ENCODE peak calls at places on chromosomes 1 and 21, in seven cellular contexts. V is astrocyte of the spinal cord, Y is GM06990, K is esophagus squamous epithelium, U is adrenal gland, S is colonic mucosa, D is fibroblast of lung. G is an unnamed sample.

GRCh38 chr1:168082008-168082876 is 54.5 kb downstream of the GPR161 start:
- DNase-seq in V (peak), Y (peak), K (no peak), U (peak), S (peak), D (peak), G (peak)

GRCh38 chr1:225896937-225897549 is 8.1 kb upstream of the LEFTY1 start:
- DNase-seq in V (no peak), Y (peak), K (no peak), U (no peak), S (peak), D (no peak), G (no peak)

GRCh38 chr21:41477641-41478318 is 30.2 kb downstream of the TMPRSS2 start:
- DNase-seq in V (peak), Y (no peak), K (no peak), U (no peak), S (no peak), D (peak), G (no peak)

GRCh38 chr1:220990417-220991337 is 111.4 kb downstream of the HLX start:
- DNase-seq in V (peak), Y (no peak), K (no peak), U (no peak), S (no peak), D (peak), G (peak)

GRCh38 chr21:35189077-35189863 is 140.2 kb upstream of the RUNX1 start:
- DNase-seq in V (peak), Y (peak), K (no peak), U (no peak), S (no peak), D (peak), G (peak)

GRCh38 chr1:18482721-18483425 is 2.1 kb downstream of the KLHDC7A start:
- DNase-seq in V (no peak), Y (no peak), K (no peak), U (no peak), S (no peak), D (no peak), G (no peak)

GRCh38 chr1:3910769-3911520 is 10.9 kb upstream of the C1orf174 start:
- DNase-seq in V (peak), Y (peak), K (no peak), U (peak), S (peak), D (peak), G (peak)

GRCh38 chr1:225573216-225573615 is 79.7 kb downstream of the ENAH start:
- DNase-seq in V (peak), Y (no peak), K (no peak), U (no peak), S (no peak), D (no peak), G (no peak)

GRCh38 chr1:175206687-175207086 is 14.1 kb upstream of the KIAA0040 start:
- DNase-seq in V (no peak), Y (no peak), K (no peak), U (no peak), S (no peak), D (no peak), G (peak)

GRCh38 chr1:151720190-151720953 is 950 bp upstream of the RIIAD1 start:
- DNase-seq in V (peak), Y (no peak), K (no peak), U (no peak), S (no peak), D (peak), G (peak)

GRCh38 chr1:91057784-91058183 is 35.9 kb upstream of the ZNF644 start:
- DNase-seq in V (no peak), Y (no peak), K (no peak), U (no peak), S (no peak), D (no peak), G (no peak)

GRCh38 chr1:91440845-91441244 is 36.2 kb upstream of the HFM1 start:
- DNase-seq in V (peak), Y (no peak), K (no peak), U (no peak), S (no peak), D (peak), G (peak)

GRCh38 chr1:42075179-42075578 is 78.0 kb upstream of the GUCA2B start:
- DNase-seq in V (no peak), Y (no peak), K (no peak), U (no peak), S (no peak), D (no peak), G (no peak)

GRCh38 chr21:46220275-46220810 is 8.2 kb downstream of the LSS start:
- DNase-seq in V (no peak), Y (no peak), K (no peak), U (no peak), S (no peak), D (no peak), G (no peak)

GRCh38 chr1:8394456-8395321 is 76.8 kb downstream of the SLC45A1 start:
- DNase-seq in V (peak), Y (no peak), K (no peak), U (no peak), S (no peak), D (peak), G (peak)

DNA sequence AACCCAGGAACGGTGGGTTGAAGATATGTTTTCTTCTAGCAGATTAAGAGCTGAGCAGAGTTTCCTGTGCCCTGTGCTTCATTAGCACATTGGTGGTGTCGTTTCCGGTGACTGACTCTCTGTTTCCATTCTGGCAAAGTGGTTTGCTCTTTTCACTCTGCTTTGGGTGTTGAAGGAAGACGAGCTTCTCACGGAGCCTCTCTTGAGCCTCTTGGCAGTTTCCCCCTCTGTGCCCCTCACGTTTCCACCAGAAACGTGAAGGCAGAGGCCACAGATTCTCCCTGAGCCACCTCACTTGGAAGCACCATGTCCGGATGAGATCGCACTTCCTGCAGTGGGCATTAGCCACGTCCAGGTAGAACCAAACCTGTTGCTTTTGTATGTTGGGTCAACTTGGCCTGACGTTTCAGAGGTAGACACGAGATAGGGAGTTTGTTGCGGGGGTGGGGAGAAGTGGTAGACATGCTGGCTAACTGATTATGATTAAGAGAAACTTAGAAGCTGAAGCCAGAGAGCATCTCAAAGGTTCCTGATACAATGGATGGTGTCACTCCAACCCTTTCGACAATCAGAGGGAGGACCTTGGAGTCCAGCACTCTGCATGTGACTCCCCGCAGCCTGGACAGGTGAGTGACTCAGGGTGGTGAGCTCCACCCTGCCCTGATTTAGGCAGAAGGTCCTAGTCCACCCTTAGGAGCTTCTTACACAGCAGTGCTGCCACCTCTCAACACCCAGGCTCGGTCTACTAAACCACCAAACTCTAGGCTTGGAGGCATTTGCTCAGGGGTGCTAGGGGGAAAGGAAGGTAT is at the start of gene LAX1:
- DNase-seq in V (no peak), Y (peak), K (no peak), U (no peak), S (no peak), D (no peak), G (no peak)
- H3K4me3 ChIP-seq in V (no peak), Y (peak), K (peak), U (no peak), S (peak), D (no peak), G (no peak)

DNA sequence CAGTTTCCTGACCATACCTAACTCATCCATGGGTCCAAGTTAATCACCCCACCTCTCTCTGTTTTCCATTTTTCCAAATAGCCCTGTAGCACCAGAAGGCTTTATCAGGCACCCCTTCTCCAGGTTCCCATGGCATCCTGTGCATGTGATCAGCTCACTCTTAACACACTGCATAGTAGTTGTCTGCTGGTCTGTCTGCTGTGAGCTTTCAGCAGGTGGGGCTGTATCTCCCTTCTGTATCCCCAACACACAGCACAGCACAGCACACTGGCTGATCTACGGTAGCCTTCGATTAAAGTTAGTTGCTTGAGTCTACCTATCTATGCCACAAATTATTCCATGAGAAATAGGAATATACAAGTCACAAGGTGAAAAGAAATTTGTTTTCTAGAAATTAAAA is 54.3 kb upstream of the C1orf198 start:
- DNase-seq in V (no peak), Y (no peak), K (no peak), U (no peak), S (no peak), D (no peak), G (peak)
- TF ChIP-seq CTCF in V (no peak), Y (no peak), K (no peak), U (no peak), S (no peak), D (no peak), G (peak)

GRCh38 chr1:58577676-58578073 is 623 bp upstream of the TACSTD2 start:
- DNase-seq in V (no peak), Y (peak), K (no peak), U (no peak), S (no peak), D (no peak), G (no peak)

GRCh38 chr1:58574816-58575215 is 2.2 kb downstream of the TACSTD2 start:
- DNase-seq in V (no peak), Y (no peak), K (no peak), U (no peak), S (no peak), D (no peak), G (no peak)

GRCh38 chr1:58573705-58574591 is 3.1 kb downstream of the TACSTD2 start:
- DNase-seq in V (no peak), Y (peak), K (no peak), U (no peak), S (no peak), D (no peak), G (no peak)

GRCh38 chr1:58575831-58576726 is 973 bp downstream of the TACSTD2 start:
- DNase-seq in V (no peak), Y (peak), K (no peak), U (no peak), S (peak), D (no peak), G (no peak)

GRCh38 chr1:58576727-58577675 is at the start of gene TACSTD2:
- DNase-seq in V (no peak), Y (peak), K (no peak), U (no peak), S (peak), D (no peak), G (no peak)
- H3K4me3 ChIP-seq in V (peak), Y (peak), K (peak), U (no peak), S (peak), D (no peak), G (peak)

GRCh38 chr1:89360716-89361115 is 3.1 kb upstream of the GBP6 start:
- DNase-seq in V (no peak), Y (no peak), K (no peak), U (no peak), S (no peak), D (no peak), G (no peak)

GRCh38 chr1:89361681-89362080 is 2.2 kb upstream of the GBP6 start:
- DNase-seq in V (no peak), Y (no peak), K (no peak), U (no peak), S (no peak), D (no peak), G (no peak)

GRCh38 chr1:89356658-89357400 is 7.0 kb upstream of the GBP6 start:
- DNase-seq in V (peak), Y (no peak), K (no peak), U (no peak), S (no peak), D (peak), G (peak)

GRCh38 chr1:89354210-89354609 is 9.6 kb upstream of the GBP6 start:
- DNase-seq in V (no peak), Y (no peak), K (no peak), U (no peak), S (no peak), D (no peak), G (no peak)

GRCh38 chr1:89358287-89358893 is 5.5 kb upstream of the GBP6 start:
- DNase-seq in V (peak), Y (peak), K (peak), U (peak), S (peak), D (peak), G (peak)
- TF ChIP-seq CTCF in V (peak), Y (peak), K (peak), U (peak), S (peak), D (peak), G (peak)

DNA sequence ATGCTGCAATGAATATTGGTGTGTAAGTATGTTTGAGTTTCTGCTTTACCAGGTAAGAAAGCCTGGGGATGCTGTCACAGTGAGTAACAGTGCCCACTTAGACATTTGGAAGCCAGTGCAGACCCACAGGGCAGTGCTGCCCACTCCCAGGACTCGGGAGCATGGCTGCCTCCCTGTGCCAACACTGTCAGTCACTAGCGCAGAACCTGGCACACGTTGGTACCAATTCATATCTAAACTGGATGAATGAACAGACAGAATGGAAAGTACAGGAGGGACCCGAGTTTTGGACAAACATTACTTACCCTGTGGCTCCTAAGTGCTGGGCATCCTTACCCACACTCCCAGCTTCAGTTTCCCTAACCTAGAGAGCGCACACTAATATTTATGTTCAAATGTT is 1.6 kb upstream of the EVA1C start:
- DNase-seq in V (no peak), Y (no peak), K (no peak), U (no peak), S (no peak), D (no peak), G (no peak)
- H3K4me3 ChIP-seq in V (no peak), Y (no peak), K (no peak), U (no peak), S (no peak), D (peak), G (peak)

DNA sequence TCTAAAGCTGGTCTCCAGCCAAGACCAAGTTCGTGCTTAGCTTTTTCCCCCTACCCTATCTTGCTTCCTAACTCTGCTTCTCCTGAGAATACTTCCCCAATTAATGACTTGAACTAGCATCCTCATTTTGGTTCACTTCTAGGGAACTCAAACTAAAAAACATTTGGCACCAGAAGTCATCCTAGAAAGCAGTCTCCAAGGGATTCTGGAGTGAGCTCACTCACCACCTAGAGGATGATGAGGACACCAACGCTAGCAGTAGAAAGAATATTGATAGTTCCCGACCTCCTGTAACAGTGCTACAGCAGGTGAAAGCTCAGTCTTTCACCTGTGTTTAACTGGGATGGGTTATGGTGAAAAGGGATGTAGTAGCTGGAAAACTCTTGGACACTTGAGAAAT is 4.7 kb upstream of the PSMB2 start:
- DNase-seq in V (no peak), Y (no peak), K (no peak), U (no peak), S (no peak), D (no peak), G (no peak)
- TF ChIP-seq CTCF in V (peak), Y (no peak), K (no peak), U (no peak), S (no peak), D (no peak), G (no peak)

DNA sequence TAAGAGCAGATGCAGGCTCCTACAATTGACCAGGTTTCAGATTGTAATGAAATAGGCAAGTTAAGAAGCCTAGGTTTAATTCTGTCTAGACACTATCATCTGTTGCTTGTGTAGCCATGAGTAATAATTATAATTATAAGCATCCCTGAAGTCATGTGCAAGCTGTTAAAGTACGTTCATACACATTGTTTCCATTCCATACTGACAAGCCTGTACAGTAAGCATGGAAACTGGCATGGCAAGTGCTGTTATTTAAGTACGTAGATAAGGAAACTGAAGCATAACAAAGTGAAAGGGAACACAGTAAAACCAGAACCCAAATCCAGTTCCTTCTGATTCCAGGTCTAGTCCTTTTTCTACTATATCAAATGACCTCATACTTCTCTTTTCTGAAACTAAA is 557.3 kb upstream of the BEND5 start:
- DNase-seq in V (no peak), Y (no peak), K (no peak), U (no peak), S (no peak), D (no peak), G (no peak)
- H3K4me3 ChIP-seq in V (no peak), Y (no peak), K (no peak), U (no peak), S (no peak), D (no peak), G (no peak)

GRCh38 chr1:40078512-40079333 is 18.3 kb downstream of the PPT1 start:
- DNase-seq in V (peak), Y (peak), K (no peak), U (peak), S (peak), D (peak), G (peak)
- TF ChIP-seq CTCF in V (peak), Y (peak), K (peak), U (peak), S (peak), D (peak), G (peak)

GRCh38 chr1:213618094-213618493 is 369.7 kb upstream of the PROX1 start:
- DNase-seq in V (no peak), Y (no peak), K (no peak), U (no peak), S (no peak), D (no peak), G (no peak)

GRCh38 chr1:213623103-213623581 is 364.6 kb upstream of the PROX1 start:
- DNase-seq in V (no peak), Y (no peak), K (no peak), U (no peak), S (no peak), D (no peak), G (no peak)

GRCh38 chr1:213623862-213624261 is 363.9 kb upstream of the PROX1 start:
- DNase-seq in V (no peak), Y (no peak), K (no peak), U (no peak), S (no peak), D (no peak), G (no peak)

GRCh38 chr1:213619026-213619425 is 368.7 kb upstream of the PROX1 start:
- DNase-seq in V (no peak), Y (no peak), K (no peak), U (no peak), S (no peak), D (no peak), G (no peak)

GRCh38 chr1:213622365-213623087 is 365.2 kb upstream of the PROX1 start:
- DNase-seq in V (no peak), Y (no peak), K (no peak), U (no peak), S (no peak), D (no peak), G (no peak)
- H3K4me3 ChIP-seq in V (no peak), Y (no peak), K (no peak), U (no peak), S (no peak), D (no peak), G (no peak)

GRCh38 chr21:26965567-26966359 is 1.1 kb downstream of the ADAMTS5 start:
- DNase-seq in V (no peak), Y (no peak), K (no peak), U (no peak), S (peak), D (no peak), G (no peak)
- TF ChIP-seq CTCF in V (peak), Y (no peak), K (no peak), U (peak), S (no peak), D (peak), G (peak)